ENCODE peak calls at places on chromosomes 12 and 14, in seven cellular contexts. Z is kidney tubule cell; F is PC-9; P is tibial nerve; A is activated CD8-positive, alpha-beta memory T cell treated with anti-CD3 and anti-CD28 coated beads for 4 hours; S is SHP77; H is activated B cell treated with CpG ODN at 0.5 μM for 24 hours. B is an unnamed sample.
A peak's percentile ranks its signal among the peaks of the same experiment; 100 is the strongest.

GRCh38 chr12:3489057-3489456 is 1.9 kb upstream of the PRMT8 start:
- DNase-seq in Z (no peak), F (no peak), P (no peak), A (no peak), S (no peak), H (no peak), B (no peak)

GRCh38 chr12:29519585-29520182 is 22.2 kb upstream of the OVCH1 start:
- DNase-seq in Z (peak; percentile 47), F (peak; percentile 24), P (no peak), A (no peak), S (peak; percentile 59), H (no peak), B (no peak)

GRCh38 chr12:53474077-53474476 is 22.2 kb downstream of the PCBP2 start:
- DNase-seq in Z (no peak), F (no peak), P (no peak), A (no peak), S (no peak), H (no peak), B (no peak)

GRCh38 chr14:103130965-103131364 is 7.7 kb downstream of the TNFAIP2 start:
- DNase-seq in Z (peak; percentile 56), F (peak; percentile 98), P (no peak), A (no peak), S (no peak), H (no peak), B (no peak)

GRCh38 chr12:130439250-130439649 is 101.6 kb downstream of the PIWIL1 start:
- DNase-seq in Z (no peak), F (no peak), P (no peak), A (no peak), S (no peak), H (no peak), B (peak; percentile 4)

GRCh38 chr12:11954181-11954580 is 116.6 kb upstream of the BCL2L14 start:
- DNase-seq in Z (no peak), F (no peak), P (no peak), A (no peak), S (no peak), H (no peak), B (no peak)

GRCh38 chr12:95608252-95609033 is 57.2 kb upstream of the USP44 start:
- DNase-seq in Z (peak; percentile 74), F (no peak), P (peak; percentile 34), A (no peak), S (peak; percentile 23), H (no peak), B (no peak)

GRCh38 chr12:24470050-24470449 is 478.9 kb downstream of the BCAT1 start:
- DNase-seq in Z (no peak), F (no peak), P (no peak), A (no peak), S (no peak), H (no peak), B (no peak)

GRCh38 chr12:591571-592505 is 71.4 kb downstream of the NINJ2 start:
- DNase-seq in Z (no peak), F (no peak), P (no peak), A (no peak), S (no peak), H (no peak), B (no peak)

GRCh38 chr12:59708059-59708458 is 112.2 kb downstream of the SLC16A7 start:
- DNase-seq in Z (peak; percentile 63), F (no peak), P (no peak), A (no peak), S (no peak), H (no peak), B (no peak)

GRCh38 chr12:52190860-52191729 is 719 bp downstream of the KRT80 start:
- DNase-seq in Z (peak; percentile 80), F (peak; percentile 55), P (no peak), A (no peak), S (no peak), H (no peak), B (no peak)

GRCh38 chr14:68548194-68549056 is 244.4 kb downstream of the ZFP36L1 start:
- DNase-seq in Z (peak; percentile 89), F (peak; percentile 86), P (peak; percentile 86), A (no peak), S (peak; percentile 39), H (no peak), B (no peak)

GRCh38 chr12:90207799-90208198 is 499.2 kb upstream of the ATP2B1 start:
- DNase-seq in Z (peak; percentile 96), F (no peak), P (no peak), A (no peak), S (no peak), H (no peak), B (no peak)

GRCh38 chr12:107655281-107656065 is 30.1 kb upstream of the PWP1 start:
- DNase-seq in Z (no peak), F (no peak), P (no peak), A (no peak), S (peak; percentile 26), H (no peak), B (no peak)

GRCh38 chr12:82873309-82873708 is 186.6 kb downstream of the TMTC2 start:
- DNase-seq in Z (no peak), F (no peak), P (no peak), A (no peak), S (no peak), H (no peak), B (no peak)

GRCh38 chr12:12985817-12986408 is 14.2 kb downstream of the HEBP1 start:
- DNase-seq in Z (peak; percentile 32), F (peak; percentile 50), P (no peak), A (no peak), S (no peak), H (no peak), B (no peak)

GRCh38 chr14:80055912-80056801 is 155.1 kb downstream of the DIO2 start:
- DNase-seq in Z (peak; percentile 52), F (peak; percentile 55), P (no peak), A (no peak), S (peak; percentile 13), H (no peak), B (no peak)

GRCh38 chr14:42113358-42114070 is 506.8 kb downstream of the LRFN5 start:
- DNase-seq in Z (no peak), F (no peak), P (no peak), A (no peak), S (no peak), H (no peak), B (no peak)

GRCh38 chr14:70821916-70822705 is 12.8 kb upstream of the MAP3K9 start:
- DNase-seq in Z (peak; percentile 36), F (peak; percentile 33), P (no peak), A (no peak), S (no peak), H (peak; percentile 36), B (no peak)

GRCh38 chr14:37583358-37584210 is 11.5 kb downstream of the FOXA1 start:
- DNase-seq in Z (no peak), F (peak; percentile 67), P (no peak), A (no peak), S (peak; percentile 74), H (no peak), B (no peak)

GRCh38 chr12:52171950-52172512 is 19.8 kb downstream of the KRT80 start:
- DNase-seq in Z (peak; percentile 53), F (peak; percentile 55), P (no peak), A (no peak), S (peak; percentile 64), H (no peak), B (peak; percentile 63)

GRCh38 chr12:3133410-3133793 is 56.2 kb downstream of the TSPAN9 start:
- DNase-seq in Z (no peak), F (no peak), P (no peak), A (no peak), S (no peak), H (no peak), B (no peak)

GRCh38 chr12:62520361-62520760 is 53.7 kb downstream of the MON2 start:
- DNase-seq in Z (no peak), F (no peak), P (no peak), A (no peak), S (no peak), H (no peak), B (no peak)

GRCh38 chr14:74562515-74563232 is 49.4 kb downstream of the LTBP2 start:
- DNase-seq in Z (no peak), F (no peak), P (no peak), A (no peak), S (no peak), H (no peak), B (no peak)

GRCh38 chr14:32697114-32697513 is 241.6 kb upstream of the NPAS3 start:
- DNase-seq in Z (no peak), F (no peak), P (no peak), A (no peak), S (no peak), H (no peak), B (no peak)

GRCh38 chr14:75430106-75430505 is 2.3 kb downstream of the JDP2 start:
- DNase-seq in Z (no peak), F (no peak), P (no peak), A (no peak), S (no peak), H (no peak), B (no peak)

GRCh38 chr12:108346727-108347710 is 7.9 kb upstream of the CMKLR1 start:
- DNase-seq in Z (no peak), F (no peak), P (no peak), A (no peak), S (no peak), H (no peak), B (no peak)

GRCh38 chr14:71410578-71411279 is 503.5 kb downstream of the PCNX1 start:
- DNase-seq in Z (no peak), F (no peak), P (no peak), A (no peak), S (no peak), H (no peak), B (no peak)

GRCh38 chr12:124809391-124809790 is 54.3 kb downstream of the SCARB1 start:
- DNase-seq in Z (no peak), F (no peak), P (no peak), A (no peak), S (no peak), H (no peak), B (no peak)

GRCh38 chr14:88321692-88322504 is 1.2 kb downstream of the KCNK10 start:
- DNase-seq in Z (no peak), F (no peak), P (no peak), A (no peak), S (peak; percentile 85), H (no peak), B (no peak)

B was measured in CD14-positive monocyte.